ENCODE peak calls at places on chromosomes 1 and 21, in four cellular contexts. D is activated T-cell treated with anti-CD3 and anti-CD28 coated beads for 1 hour; R is stimulated activated CD8-positive, alpha-beta memory T cell treated with anti-CD3 and anti-CD28 coated beads, Interleukin-7, amount 100 ng/mL, for 24 hours; H is esophagus squamous epithelium. F is an unnamed sample.

GRCh38 chr1:65509912-65510680 is 89.6 kb downstream of the LEPR start:
- DNase-seq in D (no peak), R (no peak), H (no peak), F (no peak)

GRCh38 chr1:3527774-3528173 is 73.3 kb downstream of the ARHGEF16 start:
- DNase-seq in R (no peak), H (no peak), D (no peak), F (no peak)

GRCh38 chr1:93178418-93178817 is 1.8 kb downstream of the TMED5 start:
- DNase-seq in H (no peak), R (no peak), D (no peak), F (no peak)

GRCh38 chr1:85078903-85079302 is 30.6 kb upstream of the MCOLN3 start:
- DNase-seq in R (no peak), H (no peak), D (no peak), F (no peak)

GRCh38 chr1:189682591-189682990 is 795.1 kb downstream of the BRINP3 start:
- DNase-seq in D (no peak), R (no peak), H (no peak), F (no peak)

GRCh38 chr21:20971296-20971921 is 26.8 kb upstream of the NCAM2 start:
- DNase-seq in H (no peak), R (no peak), D (no peak), F (peak)

GRCh38 chr1:19086176-19086875 is 123.7 kb downstream of the UBR4 start:
- DNase-seq in H (no peak), D (no peak), R (no peak), F (no peak)

GRCh38 chr21:42833859-42834729 is 45.2 kb downstream of the WDR4 start:
- DNase-seq in D (no peak), H (no peak), R (no peak), F (no peak)

GRCh38 chr1:231420959-231421615 is 1.0 kb downstream of the EGLN1 start:
- DNase-seq in D (peak), H (peak), R (no peak), F (peak)

GRCh38 chr1:228141082-228141870 is 1.2 kb downstream of the GUK1 start:
- DNase-seq in H (no peak), D (no peak), R (no peak), F (no peak)

GRCh38 chr1:166839600-166840308 is 479 bp downstream of the POGK start:
- DNase-seq in H (no peak), D (peak), R (peak), F (peak)

GRCh38 chr1:74425669-74426068 is 86.7 kb downstream of the LRRC53 start:
- DNase-seq in H (no peak), R (no peak), D (no peak), F (no peak)

GRCh38 chr21:40511976-40512375 is 335.0 kb downstream of the DSCAM start:
- DNase-seq in H (no peak), D (no peak), R (no peak), F (no peak)